ENCODE peak calls at places on chromosomes 4 and X, in seven cellular contexts. I is K562, O is A549, W is HepG2, K is ovary, H is SK-N-SH, T is transverse colon. Z is an unnamed sample.

GRCh38 chrX:56313308-56313707 is 81.2 kb downstream of the KLF8 start:
- DNase-seq in I (no peak), O (no peak), W (no peak), K (no peak), H (no peak), T (no peak), Z (no peak)

GRCh38 chr4:62342346-62342745 is 1142.2 kb downstream of the ADGRL3 start:
- DNase-seq in I (no peak), O (no peak), W (no peak), K (no peak), H (no peak), T (no peak), Z (no peak)

GRCh38 chrX:118853596-118853995 is 30.0 kb downstream of the ZCCHC12 start:
- DNase-seq in I (no peak), O (no peak), W (no peak), K (no peak), H (no peak), T (no peak), Z (no peak)

GRCh38 chr4:8461086-8461485 is 20.5 kb downstream of the TRMT44 start:
- DNase-seq in I (no peak), O (no peak), W (peak), K (no peak), H (no peak), T (no peak), Z (no peak)

GRCh38 chr4:72215198-72215597 is 183.4 kb downstream of the NPFFR2 start:
- DNase-seq in I (no peak), O (no peak), W (no peak), K (no peak), H (no peak), T (no peak), Z (no peak)

GRCh38 chr4:71689822-71690221 is 94.1 kb downstream of the GC start:
- DNase-seq in I (no peak), O (no peak), W (no peak), K (no peak), H (no peak), T (no peak), Z (no peak)

GRCh38 chr4:29309050-29309449 is 1411.1 kb upstream of the PCDH7 start:
- DNase-seq in I (no peak), O (no peak), W (no peak), K (no peak), H (no peak), T (no peak), Z (no peak)

GRCh38 chrX:16785247-16786138 is 773 bp upstream of the TXLNG start:
- DNase-seq in I (no peak), O (no peak), W (no peak), K (peak), H (peak), T (peak), Z (no peak)

GRCh38 chrX:38923451-38923969 is 122.3 kb downstream of the MID1IP1 start:
- DNase-seq in I (no peak), O (no peak), W (peak), K (no peak), H (no peak), T (no peak), Z (no peak)

GRCh38 chrX:1546601-1547275 is 9.8 kb upstream of the P2RY8 start:
- DNase-seq in I (no peak), O (no peak), W (no peak), K (no peak), H (no peak), T (no peak), Z (no peak)

GRCh38 chrX:40474205-40474626 is 106.6 kb upstream of the ATP6AP2 start:
- DNase-seq in I (no peak), O (peak), W (peak), K (no peak), H (peak), T (no peak), Z (no peak)

GRCh38 chr4:115042496-115042895 is 70.9 kb downstream of the NDST4 start:
- DNase-seq in I (no peak), O (peak), W (peak), K (no peak), H (peak), T (no peak), Z (no peak)

GRCh38 chrX:151776113-151776790 is 41.7 kb downstream of the CNGA2 start:
- DNase-seq in I (no peak), O (no peak), W (no peak), K (no peak), H (no peak), T (no peak), Z (no peak)

GRCh38 chrX:13699183-13699826 is 10.4 kb downstream of the RAB9A start:
- DNase-seq in I (peak), O (no peak), W (no peak), K (no peak), H (no peak), T (peak), Z (no peak)

GRCh38 chr4:25113915-25114904 is 46.0 kb downstream of the SEPSECS start:
- DNase-seq in I (peak), O (no peak), W (no peak), K (no peak), H (no peak), T (no peak), Z (no peak)

GRCh38 chr4:169770411-169770810 is 12.7 kb upstream of the HPF1 start:
- DNase-seq in I (no peak), O (no peak), W (no peak), K (no peak), H (no peak), T (no peak), Z (no peak)

GRCh38 chrX:26146024-26146423 is 7.9 kb downstream of the MAGEB18 start:
- DNase-seq in I (no peak), O (no peak), W (no peak), K (no peak), H (no peak), T (no peak), Z (no peak)

GRCh38 chrX:33298622-33299021 is 87.3 kb upstream of the DMD start:
- DNase-seq in I (no peak), O (no peak), W (no peak), K (no peak), H (no peak), T (no peak), Z (no peak)

GRCh38 chr4:159400782-159401712 is 298.2 kb downstream of the RAPGEF2 start:
- DNase-seq in I (no peak), O (no peak), W (no peak), K (no peak), H (no peak), T (no peak), Z (no peak)

GRCh38 chr4:120616-121015 is 3.7 kb upstream of the ZNF718 start:
- DNase-seq in I (no peak), O (no peak), W (no peak), K (no peak), H (no peak), T (no peak), Z (no peak)

GRCh38 chr4:47662975-47663374 is 174.9 kb downstream of the CORIN start:
- DNase-seq in I (peak), O (peak), W (peak), K (no peak), H (no peak), T (no peak), Z (no peak)

GRCh38 chrX:132470179-132470578 is 18.7 kb downstream of the MBNL3 start:
- DNase-seq in I (no peak), O (no peak), W (no peak), K (no peak), H (no peak), T (no peak), Z (no peak)

GRCh38 chr4:122992111-122992510 is 69.7 kb upstream of the NUDT6 start:
- DNase-seq in I (no peak), O (no peak), W (no peak), K (no peak), H (no peak), T (no peak), Z (no peak)

GRCh38 chr4:184439856-184440592 is 34.3 kb downstream of the IRF2 start:
- DNase-seq in I (no peak), O (no peak), W (peak), K (no peak), H (no peak), T (no peak), Z (no peak)

GRCh38 chr4:4395849-4396627 is 9.1 kb downstream of the NSG1 start:
- DNase-seq in I (peak), O (no peak), W (peak), K (peak), H (peak), T (no peak), Z (no peak)

DNA sequence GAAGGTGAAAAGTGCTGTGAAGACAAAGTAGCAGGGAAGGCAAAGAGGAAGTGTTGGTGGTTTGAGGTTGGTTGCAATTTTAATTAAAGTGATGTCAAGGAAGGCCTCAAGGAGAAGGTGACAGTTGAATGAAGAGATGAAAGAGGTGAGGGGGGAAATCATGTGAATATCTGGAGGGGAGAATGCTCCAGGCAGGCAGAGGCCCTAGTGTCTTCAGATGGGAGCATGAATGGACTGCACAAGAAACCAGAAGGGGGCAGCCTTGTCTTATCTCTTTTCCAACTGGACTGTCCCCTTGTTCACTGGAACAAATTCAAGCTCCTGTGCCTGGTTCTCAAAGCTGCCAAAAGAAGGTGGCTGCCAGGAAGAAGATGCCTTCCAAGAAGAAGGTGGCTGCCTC is 68.4 kb downstream of the MAOB start:
- DNase-seq in I (peak), O (peak), W (no peak), K (no peak), H (no peak), T (no peak), Z (no peak)
- TF ChIP-seq CTCF in I (peak), O (no peak), W (peak), K (no peak), H (peak), T (no peak), Z (no peak)

GRCh38 chrX:123835661-123836371 is 24.0 kb upstream of the XIAP start:
- DNase-seq in I (no peak), O (peak), W (no peak), K (no peak), H (no peak), T (peak), Z (no peak)
- H3K27ac ChIP-seq in I (no peak), O (peak), W (no peak), K (no peak), H (peak), T (peak), Z (no peak)

GRCh38 chr4:161343188-161343950 is 820.4 kb downstream of the FSTL5 start:
- DNase-seq in I (no peak), O (no peak), W (no peak), K (no peak), H (no peak), T (no peak), Z (no peak)
- TF ChIP-seq EP300 in I (no peak), O (no peak), W (no peak), K (no peak), H (no peak), T (no peak), Z (no peak)

GRCh38 chr4:39044364-39044946 is 12.2 kb upstream of the TMEM156 start:
- DNase-seq in I (peak), O (peak), W (peak), K (peak), H (peak), T (peak), Z (peak)
- TF ChIP-seq CTCF in I (peak), O (no peak), W (peak), K (no peak), H (peak), T (no peak), Z (no peak)

GRCh38 chr4:91028223-91028622 is 901.0 kb downstream of the CCSER1 start:
- DNase-seq in I (no peak), O (no peak), W (no peak), K (no peak), H (no peak), T (no peak), Z (no peak)

GRCh38 chr4:91025240-91026173 is 898.3 kb downstream of the CCSER1 start:
- DNase-seq in I (no peak), O (no peak), W (no peak), K (no peak), H (no peak), T (no peak), Z (no peak)
- H3K27ac ChIP-seq in I (no peak), O (no peak), W (no peak), K (no peak), H (no peak), T (no peak), Z (no peak)